ENCODE peak calls at places on chromosomes 13 and 19, in nine cellular contexts. E is RWPE1; O is breast epithelium; V is PC-3; S is heart right ventricle; R is neuronal stem cell; U is CD8-positive, alpha-beta memory T cell; D is body of pancreas; F is pancreas. Y is an unnamed sample.

GRCh38 chr19:14090509-14091085 is at the start of gene SAMD1:
- DNase-seq in D (peak), O (peak), V (peak), U (peak), R (peak), S (peak), E (peak), F (peak), Y (peak)

GRCh38 chr13:48775804-48776203 is 122.1 kb downstream of the CYSLTR2 start:
- DNase-seq in R (no peak), E (no peak), S (no peak), V (peak), D (no peak), O (no peak), U (no peak), F (no peak), Y (peak)

GRCh38 chr19:33806434-33806881 is 9.8 kb downstream of the KCTD15 start:
- DNase-seq in O (no peak), S (no peak), E (no peak), V (no peak), U (no peak), F (no peak), R (no peak), D (no peak), Y (no peak)

GRCh38 chr19:3426433-3426832 is 53.9 kb downstream of the SMIM24 start:
- DNase-seq in R (no peak), F (no peak), S (no peak), V (no peak), D (no peak), E (no peak), O (no peak), U (no peak), Y (no peak)

GRCh38 chr19:16638666-16639065 is 10.7 kb upstream of the MED26 start:
- DNase-seq in E (no peak), F (no peak), R (no peak), D (no peak), U (no peak), S (no peak), V (no peak), O (no peak), Y (no peak)

GRCh38 chr19:19459707-19460251 is 54.3 kb downstream of the GATAD2A start:
- DNase-seq in F (no peak), E (peak), D (peak), O (no peak), V (peak), S (no peak), R (no peak), U (peak), Y (peak)

GRCh38 chr19:12952488-12953455 is 4.3 kb downstream of the GADD45GIP1 start:
- DNase-seq in R (no peak), V (peak), S (peak), E (no peak), U (no peak), D (no peak), F (no peak), O (no peak), Y (peak)

GRCh38 chr13:72565893-72566292 is 161.5 kb downstream of the MZT1 start:
- DNase-seq in D (no peak), F (no peak), U (no peak), S (no peak), O (no peak), R (peak), E (peak), V (peak), Y (peak)

GRCh38 chr19:11963566-11964355 is 1.1 kb upstream of the ZNF763 start:
- DNase-seq in S (peak), O (peak), E (peak), V (peak), U (peak), F (peak), R (peak), D (peak), Y (no peak)

GRCh38 chr13:59770451-59770850 is 393.3 kb downstream of the DIAPH3 start:
- DNase-seq in S (no peak), O (no peak), R (no peak), U (no peak), D (no peak), F (no peak), E (no peak), V (no peak), Y (no peak)

GRCh38 chr13:112074139-112074710 is 7.3 kb downstream of the SOX1 start:
- DNase-seq in R (no peak), V (no peak), O (no peak), D (no peak), E (no peak), U (no peak), F (no peak), S (no peak), Y (no peak)

GRCh38 chr19:57850553-57851017 is 926 bp downstream of the ZNF587 start:
- DNase-seq in E (peak), O (no peak), V (peak), R (peak), F (no peak), U (no peak), D (peak), S (peak), Y (peak)

DNA sequence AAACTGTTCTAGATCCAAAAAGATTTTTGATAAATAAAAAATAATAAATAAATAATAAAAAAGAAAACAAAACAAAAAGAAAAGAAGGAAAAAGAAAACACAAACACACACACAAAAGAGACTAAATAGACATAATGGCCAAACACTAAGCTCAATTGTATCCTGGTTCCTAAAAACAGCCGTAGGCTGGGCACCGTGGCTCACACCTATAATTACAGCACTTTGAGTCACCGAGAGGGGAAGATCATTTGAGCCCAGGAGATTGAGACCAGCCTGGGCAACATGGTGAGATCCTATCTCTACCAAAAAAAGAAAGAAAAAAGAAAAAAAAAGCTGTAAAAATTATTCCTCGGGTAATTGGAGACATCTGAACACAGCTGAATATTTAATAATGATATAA is 8.9 kb downstream of the ETHE1 start:
- DNase-seq in O (no peak), F (no peak), D (no peak), E (no peak), S (no peak), V (no peak), U (no peak), R (no peak), Y (no peak)
- H3K27ac ChIP-seq in O (no peak), F (no peak), D (no peak), E (no peak), S (no peak), V (no peak), U (no peak), R (no peak), Y (no peak)

GRCh38 chr13:95498886-95499285 is 53.6 kb upstream of the CLDN10 start:
- DNase-seq in D (no peak), U (no peak), S (no peak), F (no peak), R (no peak), E (no peak), O (no peak), V (no peak), Y (peak)
- H3K27ac ChIP-seq in D (no peak), U (no peak), S (no peak), F (no peak), R (no peak), E (no peak), O (no peak), V (no peak), Y (no peak)

GRCh38 chr19:4449826-4450075 is 7.8 kb downstream of the UBXN6 start:
- DNase-seq in S (no peak), U (no peak), D (no peak), V (no peak), F (no peak), O (no peak), E (no peak), R (no peak), Y (no peak)

GRCh38 chr19:4454952-4455738 is 2.4 kb downstream of the UBXN6 start:
- DNase-seq in S (no peak), O (no peak), U (no peak), R (no peak), E (peak), V (no peak), F (no peak), D (no peak), Y (no peak)

GRCh38 chr19:4453232-4454179 is 4.1 kb downstream of the UBXN6 start:
- DNase-seq in E (no peak), O (no peak), U (no peak), V (no peak), D (no peak), S (no peak), R (no peak), F (no peak), Y (no peak)

GRCh38 chr19:4454621-4454951 is 3.0 kb downstream of the UBXN6 start:
- DNase-seq in S (no peak), U (no peak), F (no peak), V (no peak), O (no peak), E (no peak), R (no peak), D (no peak), Y (no peak)

DNA sequence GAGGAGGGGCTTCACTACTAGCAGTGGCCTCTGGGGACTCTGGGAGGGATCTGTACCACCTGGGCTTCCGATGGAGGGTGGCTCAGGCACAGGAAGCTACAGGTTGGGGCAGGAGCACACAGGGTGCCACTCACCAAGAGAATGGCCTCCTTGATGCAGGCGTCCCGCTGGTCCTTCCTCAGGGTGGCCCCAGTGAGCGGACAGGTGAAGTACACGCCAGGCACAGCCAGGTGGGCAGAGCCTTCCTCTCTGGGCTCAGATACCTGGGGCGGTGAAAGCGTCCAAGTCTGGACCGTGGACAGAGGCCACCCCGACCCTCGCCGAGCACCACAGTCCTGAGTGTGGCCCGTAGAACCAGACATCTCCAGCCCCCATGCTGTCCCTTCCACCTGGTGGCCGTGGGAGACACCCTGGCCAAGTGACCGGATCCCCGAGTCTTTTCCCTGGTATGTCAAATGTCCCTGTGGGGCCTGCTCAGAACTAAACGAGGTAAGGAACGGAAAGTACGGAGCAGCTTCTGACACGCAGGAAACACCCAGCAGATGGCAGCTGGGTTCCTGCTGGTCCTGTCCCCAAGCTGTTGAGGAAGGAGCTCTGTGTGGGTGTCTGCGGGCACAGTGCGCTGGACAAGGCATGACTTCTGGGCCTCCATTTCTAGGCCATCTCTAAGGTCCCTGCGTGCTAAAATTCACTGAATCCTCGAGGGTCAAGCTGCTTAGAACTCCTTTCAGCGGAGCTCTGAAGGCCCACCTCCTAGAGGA is 5.2 kb downstream of the UBXN6 start:
- DNase-seq in E (no peak), D (no peak), V (no peak), O (no peak), U (no peak), F (no peak), S (no peak), R (no peak), Y (no peak)
- H3K27ac ChIP-seq in E (peak), D (no peak), V (no peak), O (no peak), U (no peak), F (no peak), S (no peak), R (no peak), Y (no peak)

DNA sequence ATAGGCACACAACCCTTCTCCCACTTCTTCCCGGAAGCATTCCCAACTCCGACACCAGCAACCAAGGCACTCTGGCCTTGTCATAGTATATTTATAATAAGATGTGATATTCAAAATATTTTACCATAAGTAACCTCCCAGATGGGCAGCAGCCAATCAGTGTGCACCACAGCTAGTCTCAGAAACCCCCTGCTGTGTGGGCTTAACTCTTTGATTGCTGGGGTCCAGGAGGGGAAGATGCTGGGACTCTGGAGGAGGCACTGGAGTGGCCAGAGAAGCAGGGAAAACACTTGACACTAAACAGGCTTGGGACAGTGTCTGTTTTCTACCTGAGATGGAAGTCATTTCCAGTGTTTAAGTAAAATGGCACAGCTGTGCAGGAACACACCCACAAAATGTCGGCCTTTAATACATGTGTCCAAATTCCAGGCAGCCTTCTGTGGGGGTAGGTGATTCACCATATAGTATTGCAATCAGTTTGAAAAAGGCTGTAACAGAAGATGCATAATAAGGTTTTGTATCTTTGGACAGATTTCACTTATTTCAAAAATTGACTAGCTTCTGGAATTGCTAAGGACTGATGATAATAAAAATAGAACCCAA is 100.7 kb downstream of the MBNL2 start:
- DNase-seq in S (no peak), F (no peak), U (no peak), E (no peak), R (no peak), V (no peak), D (no peak), O (no peak), Y (peak)
- H3K27ac ChIP-seq in S (no peak), F (no peak), U (no peak), E (no peak), R (no peak), V (no peak), D (no peak), O (no peak), Y (no peak)

GRCh38 chr19:55111238-55111831 is 6.1 kb downstream of the PPP1R12C start:
- DNase-seq in U (no peak), O (no peak), D (no peak), E (no peak), R (no peak), V (no peak), S (no peak), F (no peak), Y (no peak)
- H3K27ac ChIP-seq in U (no peak), O (peak), D (no peak), E (peak), R (no peak), V (no peak), S (peak), F (no peak), Y (no peak)

Y was measured in astrocyte.